ENCODE peak calls at places on chromosomes 13 and 19, in four cellular contexts. X is WTC11, B is HepG2, P is K562. D is an unnamed sample.

GRCh38 chr19:32858559-32858958 is 11.0 kb downstream of the SLC7A9 start:
- DNase-seq in X (no peak), B (no peak), P (no peak), D (no peak)

GRCh38 chr13:94249512-94249911 is 230.0 kb downstream of the DCT start:
- DNase-seq in X (no peak), B (peak; percentile 27), P (no peak), D (no peak)

GRCh38 chr13:91701975-91702374 is 303.6 kb downstream of the GPC5 start:
- DNase-seq in X (no peak), B (no peak), P (no peak), D (no peak)

GRCh38 chr19:13024126-13024957 is 29.1 kb downstream of the NFIX start:
- DNase-seq in X (no peak), B (no peak), P (no peak), D (no peak)

GRCh38 chr19:16969127-16969526 is 57.5 kb downstream of the CPAMD8 start:
- DNase-seq in X (no peak), B (peak; percentile 25), P (no peak), D (no peak)

GRCh38 chr19:40265055-40265762 is 19.9 kb downstream of the AKT2 start:
- DNase-seq in X (no peak), B (no peak), P (no peak), D (no peak)

GRCh38 chr13:40975441-40975840 is 43.7 kb downstream of the ELF1 start:
- DNase-seq in X (no peak), B (no peak), P (no peak), D (no peak)

GRCh38 chr19:10516671-10517286 is 468 bp downstream of the S1PR5 start:
- DNase-seq in X (no peak), B (no peak), P (no peak), D (no peak)

GRCh38 chr13:113432509-113433270 is 20.6 kb downstream of the ADPRHL1 start:
- DNase-seq in X (no peak), B (no peak), P (no peak), D (no peak)

GRCh38 chr13:54162069-54162468 is 1133.5 kb downstream of the OLFM4 start:
- DNase-seq in X (no peak), B (no peak), P (no peak), D (no peak)

GRCh38 chr19:41531438-41532311 is 44.3 kb upstream of the CEACAM21 start:
- DNase-seq in X (no peak), B (no peak), P (peak; percentile 74), D (peak; percentile 85)

GRCh38 chr19:4909172-4909896 is at the start of gene UHRF1:
- DNase-seq in X (no peak), B (peak; percentile 58), P (peak; percentile 93), D (peak; percentile 52)

GRCh38 chr19:15452111-15453047 is 2.6 kb upstream of the WIZ start:
- DNase-seq in X (peak; percentile 99), B (peak; percentile 69), P (peak; percentile 99), D (peak; percentile 86)

GRCh38 chr19:55119053-55119452 is 1.6 kb upstream of the PPP1R12C start:
- DNase-seq in X (no peak), B (no peak), P (no peak), D (no peak)

GRCh38 chr19:17026041-17026658 is 460 bp downstream of the CPAMD8 start:
- DNase-seq in X (no peak), B (no peak), P (no peak), D (no peak)

GRCh38 chr13:49348748-49349147 is 95.1 kb downstream of the CAB39L start:
- DNase-seq in X (peak; percentile 70), B (no peak), P (peak; percentile 9), D (no peak)

GRCh38 chr19:24074720-24075119 is 12.3 kb upstream of the ZNF254 start:
- DNase-seq in X (no peak), B (no peak), P (no peak), D (no peak)

GRCh38 chr19:41324921-41325639 is 15.1 kb downstream of the CCDC97 start:
- DNase-seq in X (peak; percentile 73), B (peak; percentile 82), P (peak; percentile 92), D (peak; percentile 79)

GRCh38 chr19:6020972-6021805 is 43.2 kb upstream of the RANBP3 start:
- DNase-seq in X (no peak), B (peak; percentile 19), P (no peak), D (no peak)
- TF ChIP-seq HMGXB4 in X (no peak), B (no peak), P (no peak), D (no peak)

GRCh38 chr19:44747739-44748425 is 626 bp upstream of the BCL3 start:
- DNase-seq in X (no peak), B (peak; percentile 50), P (no peak), D (peak; percentile 92)
- TF ChIP-seq HMGXB4 in X (no peak), B (no peak), P (no peak), D (no peak)

GRCh38 chr19:19149402-19149801 is 11.1 kb upstream of the TMEM161A start:
- DNase-seq in X (no peak), B (no peak), P (no peak), D (no peak)

GRCh38 chr19:19147344-19147743 is 9.1 kb upstream of the TMEM161A start:
- DNase-seq in X (no peak), B (no peak), P (no peak), D (no peak)

GRCh38 chr19:19145281-19145999 is 7.2 kb upstream of the TMEM161A start:
- DNase-seq in X (no peak), B (no peak), P (no peak), D (no peak)

GRCh38 chr19:19146865-19147264 is 8.6 kb upstream of the TMEM161A start:
- DNase-seq in X (no peak), B (no peak), P (no peak), D (no peak)

GRCh38 chr19:19146000-19146608 is 7.8 kb upstream of the TMEM161A start:
- DNase-seq in X (peak; percentile 94), B (peak; percentile 35), P (peak; percentile 87), D (peak; percentile 55)
- TF ChIP-seq HMGXB4 in X (no peak), B (no peak), P (no peak), D (no peak)

GRCh38 chr19:47637550-47637949 is 28.6 kb downstream of the BICRA start:
- DNase-seq in X (no peak), B (no peak), P (no peak), D (no peak)
- TF ChIP-seq HMGXB4 in X (no peak), B (no peak), P (no peak), D (no peak)

DNA sequence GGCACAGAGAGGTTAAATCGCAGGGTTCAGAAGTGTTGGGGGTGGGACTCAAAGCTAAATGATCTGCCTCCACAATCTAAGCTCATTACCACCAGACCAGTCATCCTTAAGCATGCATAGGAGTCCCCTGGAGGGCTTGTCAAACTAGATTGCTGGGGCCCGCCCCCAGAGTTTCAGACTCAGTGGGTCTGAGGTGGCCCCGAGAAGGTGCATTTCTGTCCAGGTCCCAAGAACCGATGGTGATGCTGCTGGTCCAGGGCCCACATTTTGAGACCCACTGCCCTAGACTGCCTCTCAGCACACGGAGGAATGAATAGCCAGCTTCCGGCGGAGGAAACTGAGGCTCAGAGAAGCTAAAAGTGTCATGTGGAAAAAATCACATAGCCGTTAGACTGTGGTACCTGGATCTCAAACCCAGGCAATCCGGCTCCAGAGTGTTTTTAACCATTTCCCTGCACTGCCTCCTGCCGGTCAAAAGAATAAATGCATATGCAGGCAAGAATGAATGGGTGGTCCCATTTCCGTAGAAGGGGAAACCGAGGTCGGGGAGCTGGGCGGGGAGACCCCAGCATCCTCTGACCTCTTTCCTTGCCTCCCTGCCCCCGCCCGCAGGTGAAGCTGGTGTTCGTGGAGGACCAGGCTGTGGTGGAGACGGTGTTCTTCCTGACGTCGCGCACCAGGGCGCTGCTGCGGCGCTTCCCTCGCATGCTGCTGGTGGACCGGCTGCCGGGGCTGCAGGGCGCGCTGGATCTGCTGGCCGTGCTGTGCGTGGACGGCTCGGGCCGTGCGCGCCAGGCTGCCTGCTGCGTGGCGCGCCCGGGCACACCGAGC is 23.8 kb downstream of the ZSWIM9 start:
- DNase-seq in X (peak; percentile 56), B (peak; percentile 18), P (peak; percentile 38), D (no peak)
- TF ChIP-seq HMGXB4 in X (no peak), B (no peak), P (no peak), D (no peak)